ENCODE peak calls at places on chromosomes 1 and 21, in four cellular contexts. One of them, this sample, is unnamed. For H3K36me3, the result is how much of the 10 kb centered on the place peaks cover.

GRCh38 chr1:51044834-51045233 is 57.2 kb upstream of the C1orf185 start:
- DNase-seq in adrenal gland: no peak
- DNase-seq in uterus: no peak
- DNase-seq in heart left ventricle: no peak
- DNase-seq in this sample: no peak

GRCh38 chr1:38129971-38130370 is 83.4 kb upstream of the POU3F1 start:
- DNase-seq in uterus: no peak
- DNase-seq in adrenal gland: no peak
- DNase-seq in heart left ventricle: no peak
- DNase-seq in this sample: no peak

GRCh38 chr1:152870831-152871730 is 7.0 kb upstream of the SMCP start:
- DNase-seq in adrenal gland: no peak
- DNase-seq in heart left ventricle: no peak
- DNase-seq in uterus: no peak
- DNase-seq in this sample: no peak

GRCh38 chr21:17554619-17555472 is 42.0 kb downstream of the CXADR start:
- DNase-seq in heart left ventricle: no peak
- DNase-seq in adrenal gland: no peak
- DNase-seq in uterus: no peak
- DNase-seq in this sample: no peak

GRCh38 chr1:214321686-214322453 is 40.9 kb downstream of the SMYD2 start:
- DNase-seq in adrenal gland: no peak
- DNase-seq in heart left ventricle: no peak
- DNase-seq in uterus: no peak
- DNase-seq in this sample: no peak

GRCh38 chr1:238596703-238597102 is 706.0 kb upstream of the ZP4 start:
- DNase-seq in adrenal gland: no peak
- DNase-seq in uterus: no peak
- DNase-seq in heart left ventricle: no peak
- DNase-seq in this sample: no peak

GRCh38 chr1:97758589-97759057 is 162.2 kb downstream of the DPYD start:
- DNase-seq in heart left ventricle: no peak
- DNase-seq in adrenal gland: no peak
- DNase-seq in uterus: no peak
- DNase-seq in this sample: no peak

GRCh38 chr1:84223751-84224432 is 77.6 kb upstream of the SAMD13 start:
- DNase-seq in uterus: no peak
- DNase-seq in adrenal gland: no peak
- DNase-seq in heart left ventricle: no peak
- DNase-seq in this sample: no peak

GRCh38 chr1:77031101-77031662 is 163.9 kb downstream of the ST6GALNAC5 start:
- DNase-seq in heart left ventricle: no peak
- DNase-seq in adrenal gland: no peak
- DNase-seq in uterus: no peak
- DNase-seq in this sample: no peak

GRCh38 chr1:61358770-61359455 is 276.6 kb downstream of the NFIA start:
- DNase-seq in uterus: no peak
- DNase-seq in heart left ventricle: no peak
- DNase-seq in adrenal gland: no peak
- DNase-seq in this sample: no peak

GRCh38 chr1:202154766-202155477 is 5.5 kb downstream of the PTPN7 start:
- DNase-seq in heart left ventricle: no peak
- DNase-seq in adrenal gland: peak
- DNase-seq in uterus: no peak
- DNase-seq in this sample: no peak

GRCh38 chr1:165647517-165647916 is 16.5 kb downstream of the MGST3 start:
- DNase-seq in heart left ventricle: no peak
- DNase-seq in adrenal gland: no peak
- DNase-seq in uterus: no peak
- DNase-seq in this sample: no peak

GRCh38 chr1:63949965-63950364 is 176.1 kb downstream of the ROR1 start:
- DNase-seq in heart left ventricle: no peak
- DNase-seq in uterus: peak
- DNase-seq in adrenal gland: no peak
- DNase-seq in this sample: no peak

GRCh38 chr1:223609066-223609465 is 56.4 kb downstream of the CAPN8 start:
- DNase-seq in adrenal gland: no peak
- DNase-seq in heart left ventricle: no peak
- DNase-seq in uterus: no peak
- DNase-seq in this sample: no peak

GRCh38 chr1:36523850-36524249 is 41.1 kb upstream of the CSF3R start:
- DNase-seq in uterus: no peak
- DNase-seq in heart left ventricle: no peak
- DNase-seq in adrenal gland: no peak
- DNase-seq in this sample: no peak

GRCh38 chr21:25080161-25080560 is 527.1 kb downstream of the MRPL39 start:
- DNase-seq in heart left ventricle: no peak
- DNase-seq in adrenal gland: no peak
- DNase-seq in uterus: no peak
- DNase-seq in this sample: no peak

GRCh38 chr1:187460093-187460492 is 631.3 kb downstream of the PLA2G4A start:
- DNase-seq in heart left ventricle: no peak
- DNase-seq in adrenal gland: no peak
- DNase-seq in uterus: no peak
- DNase-seq in this sample: no peak

GRCh38 chr1:47575855-47576757 is 138.3 kb downstream of the FOXD2 start:
- DNase-seq in heart left ventricle: no peak
- DNase-seq in uterus: no peak
- DNase-seq in adrenal gland: no peak
- DNase-seq in this sample: peak

GRCh38 chr1:173009597-173009996 is 41.1 kb downstream of the TNFSF18 start:
- DNase-seq in uterus: no peak
- DNase-seq in adrenal gland: peak
- DNase-seq in heart left ventricle: peak
- DNase-seq in this sample: no peak

GRCh38 chr1:10179408-10179685 is 31.0 kb upstream of the KIF1B start:
- DNase-seq in uterus: no peak
- DNase-seq in heart left ventricle: no peak
- DNase-seq in adrenal gland: no peak
- DNase-seq in this sample: no peak

GRCh38 chr1:42210421-42211133 is 46.0 kb upstream of the GUCA2A start:
- DNase-seq in uterus: no peak
- DNase-seq in adrenal gland: no peak
- DNase-seq in heart left ventricle: no peak
- DNase-seq in this sample: no peak

GRCh38 chr1:117095237-117095636 is 26.3 kb downstream of the TRIM45 start:
- DNase-seq in heart left ventricle: no peak
- DNase-seq in adrenal gland: no peak
- DNase-seq in uterus: no peak
- DNase-seq in this sample: no peak

GRCh38 chr1:6287431-6287886 is 26.6 kb upstream of the GPR153 start:
- DNase-seq in adrenal gland: no peak
- DNase-seq in heart left ventricle: no peak
- DNase-seq in uterus: peak
- DNase-seq in this sample: no peak

GRCh38 chr1:31905093-31905509 is 33.1 kb downstream of the PTP4A2 start:
- DNase-seq in adrenal gland: no peak
- DNase-seq in uterus: no peak
- DNase-seq in heart left ventricle: no peak
- DNase-seq in this sample: no peak

GRCh38 chr21:44630440-44630839 is 3.5 kb downstream of the KRTAP10-9 start:
- DNase-seq in adrenal gland: no peak
- DNase-seq in uterus: no peak
- DNase-seq in heart left ventricle: no peak
- DNase-seq in this sample: no peak

GRCh38 chr1:18746981-18747380 is 112.5 kb downstream of the TAS1R2 start:
- DNase-seq in adrenal gland: no peak
- DNase-seq in heart left ventricle: no peak
- DNase-seq in uterus: no peak
- DNase-seq in this sample: no peak

GRCh38 chr1:16152521-16153087 is 3.3 kb downstream of the EPHA2 start:
- DNase-seq in uterus: no peak
- DNase-seq in adrenal gland: no peak
- DNase-seq in heart left ventricle: peak
- DNase-seq in this sample: no peak

GRCh38 chr1:28298438-28298837 is 30.4 kb upstream of the MED18 start:
- DNase-seq in adrenal gland: no peak
- DNase-seq in uterus: no peak
- DNase-seq in heart left ventricle: no peak
- DNase-seq in this sample: no peak

GRCh38 chr1:28297826-28298225 is 31.0 kb upstream of the MED18 start:
- DNase-seq in adrenal gland: no peak
- DNase-seq in uterus: no peak
- DNase-seq in heart left ventricle: no peak
- DNase-seq in this sample: no peak

GRCh38 chr1:28295936-28296335 is 32.9 kb upstream of the MED18 start:
- DNase-seq in adrenal gland: no peak
- DNase-seq in uterus: no peak
- DNase-seq in heart left ventricle: no peak
- DNase-seq in this sample: no peak

GRCh38 chr1:28291711-28292110 is 32.4 kb downstream of the SESN2 start:
- DNase-seq in heart left ventricle: no peak
- DNase-seq in adrenal gland: no peak
- DNase-seq in uterus: no peak
- DNase-seq in this sample: no peak

GRCh38 chr1:28296401-28297220 is 32.2 kb upstream of the MED18 start:
- DNase-seq in adrenal gland: no peak
- DNase-seq in heart left ventricle: no peak
- DNase-seq in uterus: peak
- DNase-seq in this sample: no peak
- H3K36me3 ChIP-seq in adrenal gland: under half
- H3K36me3 ChIP-seq in heart left ventricle: under half
- H3K36me3 ChIP-seq in uterus: under half
- H3K36me3 ChIP-seq in this sample: under half

GRCh38 chr1:1835546-1835945 is 55.3 kb downstream of the GNB1 start:
- DNase-seq in adrenal gland: no peak
- DNase-seq in heart left ventricle: no peak
- DNase-seq in uterus: no peak
- DNase-seq in this sample: no peak

GRCh38 chr1:1833456-1833855 is 55.2 kb upstream of the NADK start:
- DNase-seq in adrenal gland: peak
- DNase-seq in heart left ventricle: no peak
- DNase-seq in uterus: no peak
- DNase-seq in this sample: no peak

GRCh38 chr1:1832820-1833219 is 54.5 kb upstream of the NADK start:
- DNase-seq in heart left ventricle: no peak
- DNase-seq in adrenal gland: peak
- DNase-seq in uterus: no peak
- DNase-seq in this sample: no peak

GRCh38 chr1:1832151-1832550 is 53.9 kb upstream of the NADK start:
- DNase-seq in uterus: no peak
- DNase-seq in adrenal gland: no peak
- DNase-seq in heart left ventricle: no peak
- DNase-seq in this sample: no peak

DNA sequence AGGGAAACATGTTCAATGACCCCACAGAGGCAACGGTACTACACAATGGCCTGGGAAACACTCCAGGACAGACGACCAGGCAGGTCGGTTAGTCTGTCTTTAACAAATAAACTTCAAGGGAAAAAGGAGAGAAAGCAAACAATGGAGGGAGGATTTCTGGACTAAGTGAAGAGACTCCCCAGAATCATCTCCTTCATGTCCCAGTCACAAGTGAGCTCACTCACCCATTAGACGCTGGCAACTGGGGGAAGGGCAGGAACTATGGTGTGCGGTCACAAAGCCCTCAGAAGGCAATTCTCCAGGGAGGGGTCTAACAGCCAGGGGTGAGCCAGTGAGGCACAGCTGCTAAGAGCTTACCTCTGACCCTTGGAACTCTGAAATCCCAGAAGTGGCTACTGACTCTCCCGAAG is 55.7 kb upstream of the NADK start:
- DNase-seq in uterus: no peak
- DNase-seq in adrenal gland: no peak
- DNase-seq in heart left ventricle: no peak
- DNase-seq in this sample: no peak
- H3K27ac ChIP-seq in uterus: no peak
- H3K27ac ChIP-seq in adrenal gland: peak
- H3K27ac ChIP-seq in heart left ventricle: no peak
- H3K27ac ChIP-seq in this sample: no peak

GRCh38 chr1:110262296-110262695 is 52.2 kb downstream of the KCNC4 start:
- DNase-seq in uterus: no peak
- DNase-seq in heart left ventricle: no peak
- DNase-seq in adrenal gland: no peak
- DNase-seq in this sample: no peak

GRCh38 chr1:110265186-110265585 is 55.1 kb downstream of the KCNC4 start:
- DNase-seq in adrenal gland: no peak
- DNase-seq in heart left ventricle: no peak
- DNase-seq in uterus: no peak
- DNase-seq in this sample: no peak

GRCh38 chr1:110264430-110264829 is 54.3 kb downstream of the KCNC4 start:
- DNase-seq in heart left ventricle: no peak
- DNase-seq in uterus: no peak
- DNase-seq in adrenal gland: no peak
- DNase-seq in this sample: no peak

GRCh38 chr1:110260194-110260593 is 50.1 kb downstream of the KCNC4 start:
- DNase-seq in heart left ventricle: no peak
- DNase-seq in uterus: no peak
- DNase-seq in adrenal gland: no peak
- DNase-seq in this sample: no peak

DNA sequence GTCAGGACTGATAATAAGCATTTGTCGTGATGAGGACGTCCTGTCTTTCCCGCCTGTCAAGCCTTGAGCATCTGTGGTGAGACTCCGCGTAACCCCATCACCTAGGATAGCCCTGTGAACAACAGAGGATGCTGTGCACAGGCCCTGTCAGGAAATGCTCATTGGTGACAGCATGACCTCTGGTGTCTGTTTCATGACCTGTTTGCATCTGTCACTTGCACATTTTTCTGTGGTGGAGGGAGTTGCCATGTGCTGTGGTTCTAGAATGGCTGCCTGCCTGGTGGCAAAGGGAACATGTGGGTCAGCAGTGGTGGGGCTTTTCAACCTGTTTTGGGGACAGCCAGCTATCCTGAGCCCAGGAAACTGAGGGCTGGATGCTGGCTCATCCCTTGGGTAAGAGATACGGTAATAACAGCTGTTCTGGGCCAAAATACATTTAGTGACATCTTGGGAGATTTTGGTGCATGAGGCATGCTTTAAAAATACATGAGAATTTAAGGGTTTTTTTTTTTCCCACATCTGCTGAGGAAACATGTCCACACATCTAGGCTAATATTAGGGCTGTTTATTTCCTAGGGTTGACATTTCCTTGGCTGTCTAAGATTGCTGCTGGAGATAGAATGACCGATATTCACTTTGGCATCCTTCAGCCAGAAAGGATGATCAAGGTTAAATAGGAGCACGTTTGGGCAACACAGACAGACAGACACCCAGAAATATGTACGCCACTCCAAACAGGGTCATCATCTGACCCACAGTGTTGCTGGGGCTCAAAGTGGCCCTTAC is 52.9 kb downstream of the KCNC4 start:
- DNase-seq in uterus: no peak
- DNase-seq in heart left ventricle: no peak
- DNase-seq in adrenal gland: no peak
- DNase-seq in this sample: no peak
- TF ChIP-seq CTCF in uterus: no peak
- TF ChIP-seq CTCF in heart left ventricle: no peak
- TF ChIP-seq CTCF in adrenal gland: no peak
- TF ChIP-seq CTCF in this sample: no peak

DNA sequence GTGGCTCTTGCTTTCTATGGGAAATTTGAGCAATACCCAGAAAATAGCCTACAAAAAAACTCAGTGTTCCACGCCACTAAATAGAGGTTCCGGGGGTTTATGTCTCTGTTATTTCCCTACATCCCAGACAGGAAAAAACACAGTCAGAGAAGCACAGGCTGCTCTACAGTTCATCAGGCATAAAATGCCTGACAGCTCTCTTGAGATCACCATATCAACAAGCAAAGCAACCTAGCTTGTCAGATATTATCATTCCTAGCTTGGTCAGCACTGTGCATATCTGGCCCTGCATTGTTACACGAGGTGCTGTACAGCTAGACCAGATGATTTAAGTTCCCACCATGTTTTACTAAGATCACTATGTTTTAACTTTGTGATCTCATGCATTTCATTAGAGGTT is 172.6 kb downstream of the PTPRC start:
- DNase-seq in heart left ventricle: no peak
- DNase-seq in adrenal gland: no peak
- DNase-seq in uterus: no peak
- DNase-seq in this sample: no peak
- H3K36me3 ChIP-seq in heart left ventricle: under half
- H3K36me3 ChIP-seq in adrenal gland: under half
- H3K36me3 ChIP-seq in uterus: under half
- H3K36me3 ChIP-seq in this sample: under half